ENCODE peak calls at places on chromosomes 4 and X, in seven cellular contexts. U, K, A, J, C, M and Y are unnamed samples.

GRCh38 chr4:153332936-153333335 is 11.6 kb upstream of the MND1 start:
- DNase-seq in C (no peak), J (no peak), M (no peak), A (no peak), K (no peak), U (no peak), Y (peak)

GRCh38 chr4:137946423-137946822 is 295.7 kb downstream of the SLC7A11 start:
- DNase-seq in M (no peak), U (no peak), C (no peak), K (no peak), A (no peak), J (no peak), Y (no peak)

GRCh38 chr4:73883306-73883705 is 14.1 kb downstream of the CXCL1 start:
- DNase-seq in U (no peak), C (no peak), A (no peak), J (no peak), K (no peak), M (no peak), Y (peak)

GRCh38 chr4:23827971-23828680 is 61.7 kb downstream of the PPARGC1A start:
- DNase-seq in U (no peak), M (peak), J (no peak), C (no peak), A (no peak), K (no peak), Y (no peak)

GRCh38 chr4:121462660-121463261 is 81.9 kb upstream of the QRFPR start:
- DNase-seq in K (no peak), U (peak), C (peak), J (peak), A (no peak), M (peak), Y (peak)

GRCh38 chrX:129783176-129783776 is 3.5 kb downstream of the SASH3 start:
- DNase-seq in J (no peak), M (no peak), A (no peak), C (peak), K (no peak), U (no peak), Y (no peak)

GRCh38 chr4:38531126-38531737 is 132.8 kb upstream of the KLF3 start:
- DNase-seq in M (no peak), K (no peak), J (no peak), U (no peak), A (no peak), C (no peak), Y (peak)

GRCh38 chrX:68842781-68843581 is 14.2 kb downstream of the EFNB1 start:
- DNase-seq in A (no peak), C (no peak), U (no peak), J (no peak), K (no peak), M (no peak), Y (peak)

GRCh38 chr4:174198396-174199179 is 84.9 kb downstream of the FBXO8 start:
- DNase-seq in M (no peak), U (no peak), A (no peak), C (no peak), K (no peak), J (no peak), Y (peak)

GRCh38 chr4:124564121-124564520 is 148.4 kb downstream of the ANKRD50 start:
- DNase-seq in U (no peak), C (no peak), A (no peak), K (no peak), J (no peak), M (no peak), Y (no peak)

GRCh38 chrX:154019061-154019621 is 561 bp downstream of the IRAK1 start:
- DNase-seq in J (peak), C (no peak), K (no peak), U (no peak), M (no peak), A (no peak), Y (no peak)

GRCh38 chrX:28586291-28586690 is 955 bp upstream of the IL1RAPL1 start:
- DNase-seq in U (no peak), K (no peak), A (no peak), J (no peak), C (no peak), M (no peak), Y (no peak)